ENCODE peak calls at places on chromosomes 7 and 10, in six cellular contexts. F is activated CD4-positive, CD25-positive, alpha-beta regulatory T cell; A is IMR-90; S is activated effector memory CD4-positive, alpha-beta T cell treated with Interleukin-2 at 50 U/mL for 16 hours; J is heart right ventricle; Y is NCI-H510A treated with DMSO at 0.1 percent for 48 hours. B is an unnamed sample.

GRCh38 chr10:121267236-121268003 is 330.8 kb downstream of the FGFR2 start:
- DNase-seq in S (no peak), J (no peak), Y (no peak), F (no peak), A (no peak), B (no peak)

GRCh38 chr10:11285171-11285570 is 267.5 kb downstream of the CELF2 start:
- DNase-seq in S (no peak), J (no peak), Y (no peak), F (no peak), A (no peak), B (peak)

GRCh38 chr10:69461327-69462025 is 10.2 kb downstream of the TSPAN15 start:
- DNase-seq in J (no peak), A (no peak), F (no peak), S (no peak), Y (no peak), B (no peak)

GRCh38 chr10:23270531-23270930 is 74.1 kb downstream of the C10orf67 start:
- DNase-seq in S (no peak), A (no peak), F (no peak), Y (no peak), J (no peak), B (no peak)

GRCh38 chr10:119217937-119218579 is 10.7 kb downstream of the GRK5 start:
- DNase-seq in S (no peak), F (no peak), A (peak), J (no peak), Y (peak), B (peak)

GRCh38 chr7:824106-824505 is 8.2 kb upstream of the SUN1 start:
- DNase-seq in S (no peak), Y (no peak), A (no peak), F (no peak), J (peak), B (no peak)

GRCh38 chr7:135382162-135382561 is 127.7 kb downstream of the CNOT4 start:
- DNase-seq in A (no peak), S (no peak), Y (no peak), J (no peak), F (no peak), B (no peak)

GRCh38 chr10:43258922-43259247 is 8.0 kb downstream of the RASGEF1A start:
- DNase-seq in J (no peak), F (no peak), S (no peak), A (no peak), Y (no peak), B (no peak)

GRCh38 chr10:124056337-124056980 is 36.9 kb downstream of the CHST15 start:
- DNase-seq in J (no peak), F (no peak), Y (no peak), A (no peak), S (no peak), B (no peak)

GRCh38 chr10:29160110-29160669 is 128.7 kb upstream of the LYZL1 start:
- DNase-seq in S (no peak), A (peak), Y (no peak), F (no peak), J (no peak), B (peak)

GRCh38 chr7:150435390-150436073 is 14.9 kb upstream of the GIMAP8 start:
- DNase-seq in J (no peak), S (no peak), A (no peak), Y (no peak), F (no peak), B (no peak)

GRCh38 chr7:116948934-116949333 is 4.4 kb upstream of the ST7 start:
- DNase-seq in Y (peak), A (no peak), S (no peak), F (no peak), J (peak), B (no peak)

GRCh38 chr7:78585958-78586357 is 787.4 kb downstream of the PHTF2 start:
- DNase-seq in F (no peak), J (no peak), S (no peak), Y (no peak), A (no peak), B (no peak)

GRCh38 chr7:54841772-54842707 is 83.0 kb upstream of the SEC61G start:
- DNase-seq in A (peak), J (peak), S (no peak), F (no peak), Y (no peak), B (peak)

GRCh38 chr7:47893238-47893637 is 55.0 kb downstream of the PKD1L1 start:
- DNase-seq in J (no peak), F (no peak), Y (no peak), A (no peak), S (no peak), B (no peak)

GRCh38 chr7:25359471-25360059 is 131.3 kb upstream of the NPVF start:
- DNase-seq in J (no peak), F (no peak), Y (peak), A (no peak), S (no peak), B (no peak)

GRCh38 chr10:118531105-118531851 is 64.2 kb downstream of the PRLHR start:
- DNase-seq in Y (no peak), S (no peak), A (no peak), F (no peak), J (peak), B (no peak)

GRCh38 chr7:1236831-1237701 is 4.4 kb downstream of the UNCX start:
- DNase-seq in A (no peak), J (no peak), S (no peak), Y (no peak), F (no peak), B (no peak)

GRCh38 chr10:133187091-133187905 is 27.3 kb downstream of the KNDC1 start:
- DNase-seq in F (no peak), Y (no peak), J (no peak), S (no peak), A (no peak), B (no peak)

GRCh38 chr7:97006951-97007861 is 1.9 kb downstream of the DLX6 start:
- DNase-seq in F (no peak), S (no peak), A (no peak), Y (no peak), J (no peak), B (no peak)

GRCh38 chr7:103113164-103113563 is 35.7 kb downstream of the NAPEPLD start:
- DNase-seq in A (peak), Y (no peak), F (no peak), J (no peak), S (no peak), B (peak)

GRCh38 chr10:78685466-78686163 is 383.2 kb upstream of the ZMIZ1 start:
- DNase-seq in F (no peak), J (no peak), A (peak), S (no peak), Y (no peak), B (peak)

GRCh38 chr7:116438274-116438673 is 61.3 kb upstream of the CAV2 start:
- DNase-seq in F (no peak), A (peak), J (no peak), S (no peak), Y (no peak), B (peak)

GRCh38 chr7:12851841-12852240 is 164.4 kb downstream of the ARL4A start:
- DNase-seq in F (no peak), Y (no peak), J (no peak), S (no peak), A (no peak), B (peak)

GRCh38 chr10:30607814-30608213 is 21.7 kb downstream of the LYZL2 start:
- DNase-seq in S (no peak), F (no peak), A (no peak), J (no peak), Y (no peak), B (no peak)

B was measured in choroid plexus epithelial cell.